ENCODE peak calls at places on chromosomes 3 and 15, in six cellular contexts. W is ELF-1, B is WTC11, P is transverse colon, I is Caco-2, S is HFFc6. F is an unnamed sample.

GRCh38 chr3:182609575-182610156 is 183.6 kb upstream of the ATP11B start:
- DNase-seq in P (peak), I (no peak), S (no peak), W (no peak), B (no peak), F (no peak)

GRCh38 chr3:8239718-8240698 is 261.6 kb upstream of the LMCD1 start:
- DNase-seq in S (peak), I (peak), P (peak), B (peak), W (peak), F (peak)

GRCh38 chr3:62803276-62803675 is 71.9 kb downstream of the CADPS start:
- DNase-seq in B (no peak), I (no peak), S (no peak), W (no peak), P (no peak), F (no peak)

GRCh38 chr15:100186366-100186765 is 155.4 kb downstream of the ADAMTS17 start:
- DNase-seq in P (no peak), S (no peak), B (no peak), W (no peak), I (no peak), F (no peak)

GRCh38 chr3:114626751-114627150 is 332.9 kb downstream of the TIGIT start:
- DNase-seq in S (no peak), B (no peak), I (no peak), P (no peak), W (no peak), F (no peak)

GRCh38 chr3:97958396-97958795 is 13.8 kb downstream of the RIOX2 start:
- DNase-seq in S (peak), I (no peak), P (no peak), B (no peak), W (no peak), F (peak)

GRCh38 chr15:25768271-25768670 is 94.9 kb downstream of the ATP10A start:
- DNase-seq in B (no peak), S (no peak), P (no peak), W (no peak), I (no peak), F (no peak)

GRCh38 chr3:24017305-24017704 is 72.2 kb downstream of the NR1D2 start:
- DNase-seq in B (no peak), S (no peak), I (no peak), P (no peak), W (no peak), F (no peak)

GRCh38 chr3:94184781-94185180 is 121.9 kb downstream of the NSUN3 start:
- DNase-seq in I (no peak), W (no peak), P (no peak), S (no peak), B (no peak), F (no peak)

GRCh38 chr3:151726016-151726415 is 7.7 kb upstream of the AADACL2 start:
- DNase-seq in B (no peak), I (no peak), W (no peak), S (no peak), P (no peak), F (no peak)

F was measured in foreskin fibroblast.